ENCODE peak calls at places on chromosome 17, in six cellular contexts. One of them, this sample, is unnamed.

GRCh38 chr17:42276609-42277341 is 584 bp upstream of the STAT5B start:
- DNase-seq in GM13976: no peak
- DNase-seq in GM04503: no peak
- DNase-seq in EH: peak; percentile 90
- DNase-seq in NCI-H1105 treated with DMSO at 0.1 percent for 48 hours: no peak
- DNase-seq in dorsolateral prefrontal cortex: peak; percentile 53
- DNase-seq in this sample: no peak

GRCh38 chr17:43570518-43570928 is 24.4 kb upstream of the ETV4 start:
- DNase-seq in GM13976: no peak
- DNase-seq in GM04503: no peak
- DNase-seq in EH: peak; percentile 76
- DNase-seq in NCI-H1105 treated with DMSO at 0.1 percent for 48 hours: no peak
- DNase-seq in dorsolateral prefrontal cortex: no peak
- DNase-seq in this sample: no peak

GRCh38 chr17:58325976-58326468 is 2.6 kb downstream of the TSPOAP1 start:
- DNase-seq in GM13976: no peak
- DNase-seq in GM04503: no peak
- DNase-seq in EH: no peak
- DNase-seq in NCI-H1105 treated with DMSO at 0.1 percent for 48 hours: no peak
- DNase-seq in dorsolateral prefrontal cortex: no peak
- DNase-seq in this sample: peak; percentile 74

GRCh38 chr17:68591583-68591982 is 9.6 kb downstream of the FAM20A start:
- DNase-seq in GM13976: no peak
- DNase-seq in GM04503: no peak
- DNase-seq in EH: no peak
- DNase-seq in NCI-H1105 treated with DMSO at 0.1 percent for 48 hours: no peak
- DNase-seq in dorsolateral prefrontal cortex: no peak
- DNase-seq in this sample: no peak

GRCh38 chr17:5203178-5203907 is 11.7 kb upstream of the ZNF594 start:
- DNase-seq in GM13976: no peak
- DNase-seq in GM04503: no peak
- DNase-seq in EH: peak; percentile 56
- DNase-seq in NCI-H1105 treated with DMSO at 0.1 percent for 48 hours: no peak
- DNase-seq in dorsolateral prefrontal cortex: no peak
- DNase-seq in this sample: no peak

GRCh38 chr17:42018339-42018738 is 1.1 kb upstream of the DNAJC7 start:
- DNase-seq in GM13976: no peak
- DNase-seq in GM04503: no peak
- DNase-seq in EH: no peak
- DNase-seq in NCI-H1105 treated with DMSO at 0.1 percent for 48 hours: no peak
- DNase-seq in dorsolateral prefrontal cortex: no peak
- DNase-seq in this sample: no peak

GRCh38 chr17:73247728-73248127 is 14.0 kb downstream of the CPSF4L start:
- DNase-seq in GM13976: no peak
- DNase-seq in GM04503: no peak
- DNase-seq in EH: peak; percentile 27
- DNase-seq in NCI-H1105 treated with DMSO at 0.1 percent for 48 hours: no peak
- DNase-seq in dorsolateral prefrontal cortex: no peak
- DNase-seq in this sample: no peak

GRCh38 chr17:67671492-67671891 is 46.2 kb upstream of the NOL11 start:
- DNase-seq in GM13976: no peak
- DNase-seq in GM04503: no peak
- DNase-seq in EH: no peak
- DNase-seq in NCI-H1105 treated with DMSO at 0.1 percent for 48 hours: peak; percentile 66
- DNase-seq in dorsolateral prefrontal cortex: no peak
- DNase-seq in this sample: no peak

This sample was measured in GM06990.